ENCODE peak calls at places on chromosomes 12 and 14, in eight cellular contexts. One of them, this sample, is unnamed.

GRCh38 chr12:127260959-127261358 is 1006.0 kb upstream of the TMEM132C start:
- DNase-seq in SK-N-SH: no peak
- DNase-seq in stomach: no peak
- DNase-seq in thyroid gland: no peak
- DNase-seq in MM.1S: no peak
- DNase-seq in psoas muscle: no peak
- DNase-seq in fibroblast of the aortic adventitia: no peak
- DNase-seq in ovary: no peak
- DNase-seq in this sample: no peak

GRCh38 chr12:111274820-111275219 is 94.1 kb downstream of the PHETA1 start:
- DNase-seq in stomach: no peak
- DNase-seq in psoas muscle: no peak
- DNase-seq in SK-N-SH: peak
- DNase-seq in ovary: no peak
- DNase-seq in MM.1S: no peak
- DNase-seq in fibroblast of the aortic adventitia: no peak
- DNase-seq in thyroid gland: no peak
- DNase-seq in this sample: no peak

GRCh38 chr12:30902001-30902400 is 24.5 kb upstream of the TSPAN11 start:
- DNase-seq in stomach: no peak
- DNase-seq in fibroblast of the aortic adventitia: no peak
- DNase-seq in ovary: no peak
- DNase-seq in thyroid gland: no peak
- DNase-seq in MM.1S: no peak
- DNase-seq in SK-N-SH: no peak
- DNase-seq in psoas muscle: no peak
- DNase-seq in this sample: no peak

GRCh38 chr12:82627799-82628198 is 58.9 kb upstream of the TMTC2 start:
- DNase-seq in psoas muscle: no peak
- DNase-seq in MM.1S: peak
- DNase-seq in stomach: no peak
- DNase-seq in fibroblast of the aortic adventitia: peak
- DNase-seq in ovary: no peak
- DNase-seq in SK-N-SH: peak
- DNase-seq in thyroid gland: no peak
- DNase-seq in this sample: no peak

GRCh38 chr12:80715850-80716249 is 862 bp upstream of the MYF5 start:
- DNase-seq in SK-N-SH: no peak
- DNase-seq in MM.1S: no peak
- DNase-seq in ovary: no peak
- DNase-seq in stomach: no peak
- DNase-seq in thyroid gland: no peak
- DNase-seq in psoas muscle: no peak
- DNase-seq in fibroblast of the aortic adventitia: no peak
- DNase-seq in this sample: no peak

GRCh38 chr12:57621497-57622292 is 10.5 kb downstream of the ARHGEF25 start:
- DNase-seq in SK-N-SH: peak
- DNase-seq in ovary: peak
- DNase-seq in fibroblast of the aortic adventitia: peak
- DNase-seq in psoas muscle: peak
- DNase-seq in thyroid gland: peak
- DNase-seq in MM.1S: peak
- DNase-seq in stomach: peak
- DNase-seq in this sample: peak

GRCh38 chr12:94879542-94879941 is 124.0 kb downstream of the NDUFA12 start:
- DNase-seq in fibroblast of the aortic adventitia: peak
- DNase-seq in SK-N-SH: no peak
- DNase-seq in psoas muscle: no peak
- DNase-seq in thyroid gland: peak
- DNase-seq in MM.1S: no peak
- DNase-seq in ovary: no peak
- DNase-seq in stomach: no peak
- DNase-seq in this sample: no peak

GRCh38 chr14:68987653-68988036 is 8.5 kb upstream of the ACTN1 start:
- DNase-seq in stomach: no peak
- DNase-seq in MM.1S: no peak
- DNase-seq in SK-N-SH: peak
- DNase-seq in thyroid gland: no peak
- DNase-seq in ovary: no peak
- DNase-seq in psoas muscle: no peak
- DNase-seq in fibroblast of the aortic adventitia: no peak
- DNase-seq in this sample: no peak

GRCh38 chr12:82366182-82366581 is 7.9 kb downstream of the METTL25 start:
- DNase-seq in stomach: no peak
- DNase-seq in psoas muscle: no peak
- DNase-seq in thyroid gland: no peak
- DNase-seq in SK-N-SH: no peak
- DNase-seq in ovary: no peak
- DNase-seq in MM.1S: no peak
- DNase-seq in fibroblast of the aortic adventitia: no peak
- DNase-seq in this sample: no peak

GRCh38 chr12:21526721-21527345 is 737 bp downstream of the SPX start:
- DNase-seq in fibroblast of the aortic adventitia: peak
- DNase-seq in MM.1S: no peak
- DNase-seq in thyroid gland: peak
- DNase-seq in SK-N-SH: no peak
- DNase-seq in psoas muscle: no peak
- DNase-seq in ovary: no peak
- DNase-seq in stomach: no peak
- DNase-seq in this sample: no peak

GRCh38 chr12:46677749-46678148 is 148.0 kb downstream of the SLC38A4 start:
- DNase-seq in ovary: no peak
- DNase-seq in thyroid gland: no peak
- DNase-seq in psoas muscle: no peak
- DNase-seq in SK-N-SH: peak
- DNase-seq in MM.1S: no peak
- DNase-seq in stomach: no peak
- DNase-seq in fibroblast of the aortic adventitia: peak
- DNase-seq in this sample: no peak

GRCh38 chr12:52266514-52266913 is 7.9 kb upstream of the KRT86 start:
- DNase-seq in fibroblast of the aortic adventitia: no peak
- DNase-seq in MM.1S: no peak
- DNase-seq in stomach: no peak
- DNase-seq in psoas muscle: no peak
- DNase-seq in ovary: no peak
- DNase-seq in SK-N-SH: no peak
- DNase-seq in thyroid gland: no peak
- DNase-seq in this sample: no peak

GRCh38 chr14:41597647-41598046 is 9.0 kb upstream of the LRFN5 start:
- DNase-seq in fibroblast of the aortic adventitia: peak
- DNase-seq in MM.1S: no peak
- DNase-seq in psoas muscle: peak
- DNase-seq in stomach: no peak
- DNase-seq in ovary: no peak
- DNase-seq in thyroid gland: no peak
- DNase-seq in SK-N-SH: no peak
- DNase-seq in this sample: no peak

GRCh38 chr12:6959376-6960290 is 8.5 kb downstream of the PTPN6 start:
- DNase-seq in thyroid gland: no peak
- DNase-seq in psoas muscle: peak
- DNase-seq in MM.1S: no peak
- DNase-seq in stomach: no peak
- DNase-seq in SK-N-SH: no peak
- DNase-seq in fibroblast of the aortic adventitia: no peak
- DNase-seq in ovary: peak
- DNase-seq in this sample: no peak

GRCh38 chr14:68464716-68465115 is 328.2 kb downstream of the ZFP36L1 start:
- DNase-seq in psoas muscle: no peak
- DNase-seq in SK-N-SH: no peak
- DNase-seq in stomach: no peak
- DNase-seq in ovary: no peak
- DNase-seq in thyroid gland: no peak
- DNase-seq in fibroblast of the aortic adventitia: peak
- DNase-seq in MM.1S: no peak
- DNase-seq in this sample: no peak

GRCh38 chr12:27305673-27306504 is 26.7 kb upstream of the BMAL2 start:
- DNase-seq in stomach: no peak
- DNase-seq in SK-N-SH: peak
- DNase-seq in MM.1S: peak
- DNase-seq in ovary: no peak
- DNase-seq in psoas muscle: no peak
- DNase-seq in fibroblast of the aortic adventitia: peak
- DNase-seq in thyroid gland: no peak
- DNase-seq in this sample: no peak

GRCh38 chr14:49924852-49925251 is 32.0 kb downstream of the ARF6 start:
- DNase-seq in stomach: no peak
- DNase-seq in fibroblast of the aortic adventitia: no peak
- DNase-seq in MM.1S: no peak
- DNase-seq in ovary: no peak
- DNase-seq in thyroid gland: no peak
- DNase-seq in SK-N-SH: no peak
- DNase-seq in psoas muscle: no peak
- DNase-seq in this sample: no peak

GRCh38 chr14:90348270-90348669 is 16.5 kb upstream of the NRDE2 start:
- DNase-seq in thyroid gland: no peak
- DNase-seq in MM.1S: no peak
- DNase-seq in ovary: no peak
- DNase-seq in SK-N-SH: no peak
- DNase-seq in fibroblast of the aortic adventitia: no peak
- DNase-seq in psoas muscle: no peak
- DNase-seq in stomach: no peak
- DNase-seq in this sample: no peak

GRCh38 chr12:114347861-114348260 is 58.1 kb downstream of the TBX5 start:
- DNase-seq in ovary: no peak
- DNase-seq in psoas muscle: no peak
- DNase-seq in stomach: no peak
- DNase-seq in thyroid gland: peak
- DNase-seq in MM.1S: no peak
- DNase-seq in SK-N-SH: no peak
- DNase-seq in fibroblast of the aortic adventitia: no peak
- DNase-seq in this sample: no peak

GRCh38 chr12:65495233-65495632 is 216.8 kb downstream of the MSRB3 start:
- DNase-seq in stomach: no peak
- DNase-seq in MM.1S: no peak
- DNase-seq in psoas muscle: no peak
- DNase-seq in ovary: no peak
- DNase-seq in fibroblast of the aortic adventitia: peak
- DNase-seq in thyroid gland: no peak
- DNase-seq in SK-N-SH: no peak
- DNase-seq in this sample: no peak

GRCh38 chr12:102462386-102462785 is 18.0 kb downstream of the IGF1 start:
- DNase-seq in MM.1S: no peak
- DNase-seq in psoas muscle: no peak
- DNase-seq in SK-N-SH: no peak
- DNase-seq in fibroblast of the aortic adventitia: peak
- DNase-seq in ovary: no peak
- DNase-seq in stomach: no peak
- DNase-seq in thyroid gland: no peak
- DNase-seq in this sample: no peak
- TF ChIP-seq CTCF in MM.1S: no peak
- TF ChIP-seq CTCF in psoas muscle: no peak
- TF ChIP-seq CTCF in SK-N-SH: no peak
- TF ChIP-seq CTCF in fibroblast of the aortic adventitia: no peak
- TF ChIP-seq CTCF in ovary: no peak
- TF ChIP-seq CTCF in stomach: no peak
- TF ChIP-seq CTCF in thyroid gland: no peak
- TF ChIP-seq CTCF in this sample: no peak

GRCh38 chr12:650983-651382 is 12.3 kb downstream of the NINJ2 start:
- DNase-seq in MM.1S: no peak
- DNase-seq in psoas muscle: no peak
- DNase-seq in SK-N-SH: no peak
- DNase-seq in stomach: no peak
- DNase-seq in fibroblast of the aortic adventitia: no peak
- DNase-seq in ovary: no peak
- DNase-seq in thyroid gland: no peak
- DNase-seq in this sample: no peak
- TF ChIP-seq CTCF in MM.1S: peak
- TF ChIP-seq CTCF in psoas muscle: peak
- TF ChIP-seq CTCF in SK-N-SH: no peak
- TF ChIP-seq CTCF in stomach: no peak
- TF ChIP-seq CTCF in fibroblast of the aortic adventitia: peak
- TF ChIP-seq CTCF in ovary: no peak
- TF ChIP-seq CTCF in thyroid gland: no peak
- TF ChIP-seq CTCF in this sample: no peak

DNA sequence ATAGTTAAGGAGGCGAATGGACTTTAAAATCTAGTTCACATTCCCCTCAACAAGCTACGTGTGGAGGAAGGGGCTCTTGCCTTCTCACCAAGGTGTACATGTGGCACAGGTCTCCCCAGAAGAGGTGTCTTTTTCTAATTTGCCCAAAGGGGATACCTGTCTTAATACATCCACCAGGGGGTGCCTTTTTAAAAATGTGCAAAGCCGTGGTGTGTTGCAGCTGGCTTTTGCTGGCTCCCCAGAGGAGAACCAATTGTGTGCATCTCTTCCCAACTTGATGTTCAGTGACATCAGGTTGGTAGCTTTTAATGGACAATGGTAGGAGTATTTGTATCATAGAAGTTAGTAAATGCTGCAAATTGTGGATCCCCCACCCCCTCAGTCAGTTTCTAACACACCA is 33.8 kb downstream of the CREBL2 start:
- DNase-seq in ovary: no peak
- DNase-seq in stomach: no peak
- DNase-seq in MM.1S: peak
- DNase-seq in fibroblast of the aortic adventitia: peak
- DNase-seq in thyroid gland: no peak
- DNase-seq in psoas muscle: no peak
- DNase-seq in SK-N-SH: peak
- DNase-seq in this sample: no peak
- TF ChIP-seq CTCF in ovary: no peak
- TF ChIP-seq CTCF in stomach: peak
- TF ChIP-seq CTCF in MM.1S: peak
- TF ChIP-seq CTCF in fibroblast of the aortic adventitia: peak
- TF ChIP-seq CTCF in thyroid gland: no peak
- TF ChIP-seq CTCF in psoas muscle: peak
- TF ChIP-seq CTCF in SK-N-SH: peak
- TF ChIP-seq CTCF in this sample: no peak

GRCh38 chr12:70883855-70884254 is 36.7 kb downstream of the PTPRR start:
- DNase-seq in MM.1S: no peak
- DNase-seq in stomach: no peak
- DNase-seq in thyroid gland: no peak
- DNase-seq in fibroblast of the aortic adventitia: no peak
- DNase-seq in SK-N-SH: peak
- DNase-seq in psoas muscle: no peak
- DNase-seq in ovary: no peak
- DNase-seq in this sample: no peak

GRCh38 chr12:70880744-70881143 is 39.8 kb downstream of the PTPRR start:
- DNase-seq in psoas muscle: no peak
- DNase-seq in thyroid gland: no peak
- DNase-seq in SK-N-SH: no peak
- DNase-seq in ovary: no peak
- DNase-seq in stomach: no peak
- DNase-seq in MM.1S: no peak
- DNase-seq in fibroblast of the aortic adventitia: no peak
- DNase-seq in this sample: no peak

GRCh38 chr12:70891059-70891632 is 29.4 kb downstream of the PTPRR start:
- DNase-seq in fibroblast of the aortic adventitia: no peak
- DNase-seq in SK-N-SH: no peak
- DNase-seq in MM.1S: no peak
- DNase-seq in stomach: no peak
- DNase-seq in ovary: no peak
- DNase-seq in psoas muscle: no peak
- DNase-seq in thyroid gland: no peak
- DNase-seq in this sample: no peak

DNA sequence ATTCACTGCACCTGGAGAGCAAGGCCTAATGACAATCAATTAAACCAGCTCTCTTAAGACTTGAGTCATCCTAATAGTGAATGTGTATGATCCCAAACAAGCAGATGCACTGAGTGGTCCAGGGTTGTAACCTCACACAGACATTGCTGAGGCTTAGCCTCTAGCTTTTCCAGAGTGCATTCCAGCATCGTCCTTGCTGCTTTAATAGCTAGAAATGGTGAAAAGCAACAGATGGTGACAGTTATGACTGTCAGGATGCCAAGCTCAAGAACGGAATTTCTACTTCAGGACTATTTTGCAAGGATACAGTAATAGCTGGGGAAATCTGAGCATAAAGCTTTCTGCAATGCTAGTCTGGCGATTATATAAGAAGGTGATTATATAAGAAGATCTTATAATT is 34.6 kb downstream of the PTPRR start:
- DNase-seq in ovary: no peak
- DNase-seq in fibroblast of the aortic adventitia: peak
- DNase-seq in psoas muscle: no peak
- DNase-seq in SK-N-SH: no peak
- DNase-seq in MM.1S: no peak
- DNase-seq in stomach: no peak
- DNase-seq in thyroid gland: no peak
- DNase-seq in this sample: no peak
- TF ChIP-seq CTCF in ovary: no peak
- TF ChIP-seq CTCF in fibroblast of the aortic adventitia: no peak
- TF ChIP-seq CTCF in psoas muscle: no peak
- TF ChIP-seq CTCF in SK-N-SH: no peak
- TF ChIP-seq CTCF in MM.1S: no peak
- TF ChIP-seq CTCF in stomach: no peak
- TF ChIP-seq CTCF in thyroid gland: no peak
- TF ChIP-seq CTCF in this sample: no peak

This sample was measured in omental fat pad.